ENCODE peak calls at places on chromosomes 6 and 20, in ten cellular contexts. One of them, this sample, is unnamed.

GRCh38 chr6:31578461-31579118 is 3.2 kb downstream of the TNF start:
- DNase-seq in AG04449: no peak
- DNase-seq in HFF-Myc: no peak
- DNase-seq in MM.1S: no peak
- DNase-seq in IMR-90: no peak
- DNase-seq in ascending aorta: no peak
- DNase-seq in NT2/D1: no peak
- DNase-seq in GM12878: no peak
- DNase-seq in psoas muscle: no peak
- DNase-seq in left ventricle myocardium inferior: no peak
- DNase-seq in this sample: no peak

GRCh38 chr6:166168616-166169548 is 1.2 kb upstream of the TBXT start:
- DNase-seq in AG04449: no peak
- DNase-seq in HFF-Myc: no peak
- DNase-seq in MM.1S: no peak
- DNase-seq in IMR-90: no peak
- DNase-seq in ascending aorta: no peak
- DNase-seq in NT2/D1: no peak
- DNase-seq in GM12878: no peak
- DNase-seq in psoas muscle: no peak
- DNase-seq in left ventricle myocardium inferior: no peak
- DNase-seq in this sample: no peak

GRCh38 chr6:89944181-89944755 is 50.0 kb downstream of the GJA10 start:
- DNase-seq in AG04449: no peak
- DNase-seq in HFF-Myc: no peak
- DNase-seq in MM.1S: no peak
- DNase-seq in IMR-90: peak; percentile 25
- DNase-seq in ascending aorta: no peak
- DNase-seq in NT2/D1: no peak
- DNase-seq in GM12878: no peak
- DNase-seq in psoas muscle: no peak
- DNase-seq in left ventricle myocardium inferior: no peak
- DNase-seq in this sample: no peak

GRCh38 chr6:29887819-29888581 is 54.3 kb upstream of the HLA-A start:
- DNase-seq in AG04449: no peak
- DNase-seq in HFF-Myc: no peak
- DNase-seq in MM.1S: no peak
- DNase-seq in IMR-90: peak; percentile 11
- DNase-seq in ascending aorta: peak; percentile 92
- DNase-seq in NT2/D1: no peak
- DNase-seq in GM12878: peak; percentile 25
- DNase-seq in psoas muscle: peak; percentile 79
- DNase-seq in left ventricle myocardium inferior: peak; percentile 80
- DNase-seq in this sample: peak; percentile 91

GRCh38 chr6:139124887-139125672 is 9.8 kb upstream of the HECA start:
- DNase-seq in AG04449: no peak
- DNase-seq in HFF-Myc: peak; percentile 65
- DNase-seq in MM.1S: peak; percentile 86
- DNase-seq in IMR-90: peak; percentile 49
- DNase-seq in ascending aorta: peak; percentile 75
- DNase-seq in NT2/D1: peak; percentile 23
- DNase-seq in GM12878: peak; percentile 54
- DNase-seq in psoas muscle: peak; percentile 29
- DNase-seq in left ventricle myocardium inferior: peak; percentile 42
- DNase-seq in this sample: peak; percentile 71

GRCh38 chr20:34112600-34113061 is 588 bp upstream of the EIF2S2 start:
- DNase-seq in AG04449: no peak
- DNase-seq in HFF-Myc: no peak
- DNase-seq in MM.1S: peak; percentile 29
- DNase-seq in IMR-90: peak; percentile 31
- DNase-seq in ascending aorta: no peak
- DNase-seq in NT2/D1: no peak
- DNase-seq in GM12878: no peak
- DNase-seq in psoas muscle: no peak
- DNase-seq in left ventricle myocardium inferior: no peak
- DNase-seq in this sample: peak; percentile 34

GRCh38 chr6:112485813-112486212 is 138.7 kb downstream of the RFPL4B start:
- DNase-seq in AG04449: no peak
- DNase-seq in HFF-Myc: no peak
- DNase-seq in MM.1S: no peak
- DNase-seq in IMR-90: no peak
- DNase-seq in ascending aorta: no peak
- DNase-seq in NT2/D1: no peak
- DNase-seq in GM12878: no peak
- DNase-seq in psoas muscle: no peak
- DNase-seq in left ventricle myocardium inferior: no peak
- DNase-seq in this sample: no peak

GRCh38 chr20:45358282-45359068 is 4.5 kb upstream of the SYS1 start:
- DNase-seq in AG04449: no peak
- DNase-seq in HFF-Myc: no peak
- DNase-seq in MM.1S: no peak
- DNase-seq in IMR-90: peak; percentile 73
- DNase-seq in ascending aorta: peak; percentile 94
- DNase-seq in NT2/D1: no peak
- DNase-seq in GM12878: no peak
- DNase-seq in psoas muscle: peak; percentile 82
- DNase-seq in left ventricle myocardium inferior: peak; percentile 73
- DNase-seq in this sample: peak; percentile 94

GRCh38 chr6:151056230-151056907 is 183.4 kb upstream of the AKAP12 start:
- DNase-seq in AG04449: no peak
- DNase-seq in HFF-Myc: no peak
- DNase-seq in MM.1S: no peak
- DNase-seq in IMR-90: no peak
- DNase-seq in ascending aorta: no peak
- DNase-seq in NT2/D1: no peak
- DNase-seq in GM12878: no peak
- DNase-seq in psoas muscle: no peak
- DNase-seq in left ventricle myocardium inferior: no peak
- DNase-seq in this sample: no peak

GRCh38 chr20:32249030-32249738 is 28.3 kb upstream of the KIF3B start:
- DNase-seq in AG04449: no peak
- DNase-seq in HFF-Myc: no peak
- DNase-seq in MM.1S: no peak
- DNase-seq in IMR-90: no peak
- DNase-seq in ascending aorta: no peak
- DNase-seq in NT2/D1: no peak
- DNase-seq in GM12878: no peak
- DNase-seq in psoas muscle: no peak
- DNase-seq in left ventricle myocardium inferior: no peak
- DNase-seq in this sample: no peak

GRCh38 chr20:47761478-47762047 is 23.7 kb downstream of the SULF2 start:
- DNase-seq in AG04449: no peak
- DNase-seq in HFF-Myc: no peak
- DNase-seq in MM.1S: peak; percentile 92
- DNase-seq in IMR-90: no peak
- DNase-seq in ascending aorta: no peak
- DNase-seq in NT2/D1: no peak
- DNase-seq in GM12878: no peak
- DNase-seq in psoas muscle: no peak
- DNase-seq in left ventricle myocardium inferior: no peak
- DNase-seq in this sample: no peak

DNA sequence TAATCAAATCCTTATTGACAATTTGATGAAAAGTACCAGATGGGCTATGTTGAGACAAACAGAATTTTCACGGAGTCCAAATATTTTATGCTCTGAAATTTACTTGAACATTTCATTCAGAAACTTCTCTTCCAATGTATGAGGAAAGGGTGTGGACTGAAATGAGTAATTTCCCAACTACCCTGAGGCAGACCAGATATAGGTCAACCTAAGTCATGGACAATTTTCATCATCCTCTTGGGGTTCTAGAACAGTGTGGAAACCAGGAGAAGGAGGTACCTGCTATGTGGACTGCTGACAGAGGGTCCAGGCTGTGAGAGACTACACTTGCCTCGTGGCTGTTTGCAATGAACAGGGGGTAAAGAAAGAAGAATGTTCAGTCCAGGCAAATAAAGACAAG is 323.0 kb downstream of the ESR1 start:
- DNase-seq in AG04449: no peak
- DNase-seq in HFF-Myc: no peak
- DNase-seq in MM.1S: no peak
- DNase-seq in IMR-90: no peak
- DNase-seq in ascending aorta: no peak
- DNase-seq in NT2/D1: no peak
- DNase-seq in GM12878: no peak
- DNase-seq in psoas muscle: no peak
- DNase-seq in left ventricle myocardium inferior: no peak
- DNase-seq in this sample: no peak
- H3K4me3 ChIP-seq in AG04449: no peak overlapping the region
- H3K4me3 ChIP-seq in HFF-Myc: no peak overlapping the region
- H3K4me3 ChIP-seq in MM.1S: no peak overlapping the region
- H3K4me3 ChIP-seq in IMR-90: no peak overlapping the region
- H3K4me3 ChIP-seq in ascending aorta: peak overlapping the region; percentile 30
- H3K4me3 ChIP-seq in NT2/D1: no peak overlapping the region
- H3K4me3 ChIP-seq in GM12878: no peak overlapping the region
- H3K4me3 ChIP-seq in psoas muscle: peak overlapping the region; percentile 54
- H3K4me3 ChIP-seq in left ventricle myocardium inferior: peak overlapping the region; percentile 62
- H3K4me3 ChIP-seq in this sample: peak overlapping the region; percentile 25

GRCh38 chr6:43445576-43445975 is 9.8 kb downstream of the DLK2 start:
- DNase-seq in AG04449: no peak
- DNase-seq in HFF-Myc: no peak
- DNase-seq in MM.1S: no peak
- DNase-seq in IMR-90: no peak
- DNase-seq in ascending aorta: no peak
- DNase-seq in NT2/D1: no peak
- DNase-seq in GM12878: no peak
- DNase-seq in psoas muscle: no peak
- DNase-seq in left ventricle myocardium inferior: no peak
- DNase-seq in this sample: no peak
- H3K4me3 ChIP-seq in AG04449: no peak overlapping the region
- H3K4me3 ChIP-seq in HFF-Myc: no peak overlapping the region
- H3K4me3 ChIP-seq in MM.1S: no peak overlapping the region
- H3K4me3 ChIP-seq in IMR-90: no peak overlapping the region
- H3K4me3 ChIP-seq in ascending aorta: no peak overlapping the region
- H3K4me3 ChIP-seq in NT2/D1: no peak overlapping the region
- H3K4me3 ChIP-seq in GM12878: no peak overlapping the region
- H3K4me3 ChIP-seq in psoas muscle: no peak overlapping the region
- H3K4me3 ChIP-seq in left ventricle myocardium inferior: no peak overlapping the region
- H3K4me3 ChIP-seq in this sample: no peak overlapping the region

GRCh38 chr20:50798650-50799049 is 3.8 kb downstream of the BCAS4 start:
- DNase-seq in AG04449: no peak
- DNase-seq in HFF-Myc: no peak
- DNase-seq in MM.1S: no peak
- DNase-seq in IMR-90: no peak
- DNase-seq in ascending aorta: no peak
- DNase-seq in NT2/D1: no peak
- DNase-seq in GM12878: no peak
- DNase-seq in psoas muscle: no peak
- DNase-seq in left ventricle myocardium inferior: no peak
- DNase-seq in this sample: no peak

GRCh38 chr20:50799176-50799889 is 4.5 kb downstream of the BCAS4 start:
- DNase-seq in AG04449: no peak
- DNase-seq in HFF-Myc: no peak
- DNase-seq in MM.1S: no peak
- DNase-seq in IMR-90: no peak
- DNase-seq in ascending aorta: no peak
- DNase-seq in NT2/D1: no peak
- DNase-seq in GM12878: no peak
- DNase-seq in psoas muscle: no peak
- DNase-seq in left ventricle myocardium inferior: no peak
- DNase-seq in this sample: no peak

GRCh38 chr20:50801747-50802125 is 6.9 kb downstream of the BCAS4 start:
- DNase-seq in AG04449: no peak
- DNase-seq in HFF-Myc: no peak
- DNase-seq in MM.1S: no peak
- DNase-seq in IMR-90: no peak
- DNase-seq in ascending aorta: no peak
- DNase-seq in NT2/D1: no peak
- DNase-seq in GM12878: no peak
- DNase-seq in psoas muscle: no peak
- DNase-seq in left ventricle myocardium inferior: no peak
- DNase-seq in this sample: no peak

GRCh38 chr20:50802289-50802688 is 7.4 kb downstream of the BCAS4 start:
- DNase-seq in AG04449: no peak
- DNase-seq in HFF-Myc: no peak
- DNase-seq in MM.1S: no peak
- DNase-seq in IMR-90: no peak
- DNase-seq in ascending aorta: no peak
- DNase-seq in NT2/D1: no peak
- DNase-seq in GM12878: no peak
- DNase-seq in psoas muscle: no peak
- DNase-seq in left ventricle myocardium inferior: no peak
- DNase-seq in this sample: no peak

DNA sequence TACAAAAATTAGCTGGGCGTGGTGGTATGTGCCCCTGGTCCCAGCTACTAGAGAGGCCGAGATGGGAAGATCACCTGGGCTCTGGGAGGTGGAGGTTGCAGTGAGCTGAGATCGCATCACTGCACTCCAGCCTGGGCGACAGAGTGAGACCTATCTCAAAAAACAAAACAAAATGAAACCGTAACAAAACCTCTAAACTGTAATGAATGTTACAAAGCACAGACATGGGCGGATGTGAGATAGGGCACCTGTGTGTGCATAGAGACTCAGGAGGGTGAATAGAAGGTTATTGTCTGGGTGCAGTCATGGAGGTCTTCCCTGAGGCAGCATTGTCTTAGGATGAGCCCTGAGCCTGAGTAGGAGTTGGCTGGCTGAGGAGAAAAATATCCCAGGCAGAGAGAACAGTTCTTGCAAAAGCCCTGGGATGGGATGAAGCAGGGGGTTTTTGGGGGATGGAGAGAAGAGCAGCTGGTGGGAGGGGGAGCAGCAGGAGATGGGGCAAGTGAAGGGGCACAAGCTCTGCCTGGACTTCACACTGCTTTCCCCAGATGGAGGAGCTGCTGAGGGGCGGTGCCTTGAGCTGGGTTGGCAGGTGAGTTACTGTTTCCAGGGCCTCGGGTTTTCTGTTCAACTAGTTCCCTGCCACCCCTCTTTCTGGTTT is 5.2 kb downstream of the BCAS4 start:
- DNase-seq in AG04449: no peak
- DNase-seq in HFF-Myc: no peak
- DNase-seq in MM.1S: no peak
- DNase-seq in IMR-90: no peak
- DNase-seq in ascending aorta: no peak
- DNase-seq in NT2/D1: no peak
- DNase-seq in GM12878: no peak
- DNase-seq in psoas muscle: no peak
- DNase-seq in left ventricle myocardium inferior: no peak
- DNase-seq in this sample: no peak
- H3K4me3 ChIP-seq in AG04449: no peak overlapping the region
- H3K4me3 ChIP-seq in HFF-Myc: no peak overlapping the region
- H3K4me3 ChIP-seq in MM.1S: no peak overlapping the region
- H3K4me3 ChIP-seq in IMR-90: no peak overlapping the region
- H3K4me3 ChIP-seq in ascending aorta: no peak overlapping the region
- H3K4me3 ChIP-seq in NT2/D1: no peak overlapping the region
- H3K4me3 ChIP-seq in GM12878: peak overlapping the region; percentile 63
- H3K4me3 ChIP-seq in psoas muscle: no peak overlapping the region
- H3K4me3 ChIP-seq in left ventricle myocardium inferior: no peak overlapping the region
- H3K4me3 ChIP-seq in this sample: no peak overlapping the region

DNA sequence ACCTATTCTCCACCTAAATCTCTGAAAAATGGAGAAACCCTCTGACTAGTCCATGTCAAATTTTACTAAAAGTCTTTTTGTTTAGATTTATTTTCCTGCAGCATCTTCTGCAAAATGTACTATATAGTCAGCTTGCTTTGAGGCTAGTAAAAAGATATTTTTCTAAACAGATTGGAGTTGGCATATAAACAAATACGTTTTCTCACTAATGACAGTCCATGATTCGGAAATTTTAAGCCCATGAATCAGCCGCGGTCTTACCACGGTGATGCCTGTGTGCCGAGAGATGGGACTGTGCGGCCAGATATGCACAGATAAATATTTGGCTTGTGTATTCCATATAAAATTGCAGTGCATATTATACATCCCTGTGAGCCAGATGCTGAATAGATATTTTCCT is 3.2 kb downstream of the FOXC1 start:
- DNase-seq in AG04449: no peak
- DNase-seq in HFF-Myc: peak; percentile 21
- DNase-seq in MM.1S: no peak
- DNase-seq in IMR-90: peak; percentile 93
- DNase-seq in ascending aorta: peak; percentile 60
- DNase-seq in NT2/D1: no peak
- DNase-seq in GM12878: no peak
- DNase-seq in psoas muscle: no peak
- DNase-seq in left ventricle myocardium inferior: no peak
- DNase-seq in this sample: no peak
- H3K4me3 ChIP-seq in AG04449: peak overlapping the region; percentile 72
- H3K4me3 ChIP-seq in HFF-Myc: peak overlapping the region; percentile 72
- H3K4me3 ChIP-seq in MM.1S: no peak overlapping the region
- H3K4me3 ChIP-seq in IMR-90: peak overlapping the region; percentile 85
- H3K4me3 ChIP-seq in ascending aorta: peak overlapping the region; percentile 94
- H3K4me3 ChIP-seq in NT2/D1: no peak overlapping the region
- H3K4me3 ChIP-seq in GM12878: no peak overlapping the region
- H3K4me3 ChIP-seq in psoas muscle: peak overlapping the region; percentile 78
- H3K4me3 ChIP-seq in left ventricle myocardium inferior: peak overlapping the region; percentile 77
- H3K4me3 ChIP-seq in this sample: peak overlapping the region; percentile 93